ENCODE peak calls at places on chromosome 3, in seven cellular contexts. X is progenitor cell of endocrine pancreas; T is DMS79 treated with DMSO at 0.1 percent for 48 hours; B is HuH-7; M is activated T-helper 1 cell treated with anti-CD3 and anti-CD28 coated beads, Interleukin-2, amount 50 U/mL, for 16 hours; Y is HT1080; L is activated CD4-positive, alpha-beta T cell treated with anti-CD3 and anti-CD28 coated beads, Interleukin-2, amount 50 U/mL, for 1 hour. E is an unnamed sample.

GRCh38 chr3:136428167-136428566 is 178.0 kb downstream of the PCCB start:
- DNase-seq in L (no peak), B (no peak), X (no peak), M (no peak), Y (no peak), T (no peak), E (no peak)

GRCh38 chr3:10485380-10485779 is 20.0 kb downstream of the ATP2B2 start:
- DNase-seq in X (no peak), L (no peak), T (no peak), Y (no peak), B (no peak), M (no peak), E (no peak)

GRCh38 chr3:146772211-146772743 is 167.1 kb upstream of the PLSCR5 start:
- DNase-seq in M (no peak), L (no peak), X (no peak), T (no peak), B (no peak), Y (no peak), E (no peak)

GRCh38 chr3:157832588-157832987 is 273.6 kb downstream of the SHOX2 start:
- DNase-seq in L (no peak), B (no peak), Y (peak), T (no peak), M (no peak), X (no peak), E (no peak)

GRCh38 chr3:45654344-45654934 is 34.8 kb upstream of the SACM1L start:
- DNase-seq in B (no peak), T (no peak), L (no peak), X (no peak), M (no peak), Y (no peak), E (no peak)

GRCh38 chr3:139893963-139894637 is 40.9 kb upstream of the CLSTN2 start:
- DNase-seq in T (no peak), M (no peak), B (no peak), L (no peak), X (no peak), Y (no peak), E (no peak)

GRCh38 chr3:119219069-119219468 is 21.6 kb downstream of the B4GALT4 start:
- DNase-seq in L (peak), T (no peak), Y (no peak), B (no peak), X (no peak), M (no peak), E (peak)

GRCh38 chr3:31636693-31637442 is 104.1 kb downstream of the STT3B start:
- DNase-seq in T (no peak), M (no peak), X (no peak), Y (no peak), L (no peak), B (no peak), E (no peak)

GRCh38 chr3:120022729-120023128 is 71.5 kb downstream of the GSK3B start:
- DNase-seq in Y (peak), B (no peak), M (no peak), L (no peak), X (no peak), T (no peak), E (no peak)

GRCh38 chr3:37993067-37993809 is 2.7 kb downstream of the VILL start:
- DNase-seq in L (no peak), M (no peak), B (no peak), Y (no peak), T (no peak), X (no peak), E (no peak)

GRCh38 chr3:51704511-51704950 is 2.3 kb upstream of the GRM2 start:
- DNase-seq in L (no peak), B (no peak), X (no peak), M (no peak), Y (no peak), T (no peak), E (no peak)

E was measured in activated CD4-positive, alpha-beta memory T cell treated with anti-CD3 and anti-CD28 coated beads, Interleukin-2, amount 10 ng/mL, durations not matched to agents 7 days and 5 days.